ENCODE peak calls at places on chromosomes 7 and 10, in ten cellular contexts. I is astrocyte of the spinal cord; L is AG09319; Z is effector CD4-positive, alpha-beta T cell; G is IMR-90; N is activated CD4-positive, alpha-beta T cell treated with anti-CD3 and anti-CD28 coated beads, Interleukin-2, amount 10 ng/mL, durations not matched to agents 7 days and 5 days; U is amniotic stem cell; F is occipital lobe; R is cardiac fibroblast; D is foreskin fibroblast. Y is an unnamed sample.

GRCh38 chr7:108340856-108341411 is 115.3 kb downstream of the NRCAM start:
- DNase-seq in R (no peak), F (no peak), U (no peak), Z (no peak), L (no peak), N (no peak), D (no peak), I (no peak), G (no peak), Y (no peak)

GRCh38 chr10:11819027-11819426 is 4.1 kb upstream of the PROSER2 start:
- DNase-seq in G (no peak), I (no peak), R (no peak), Z (no peak), D (no peak), L (no peak), F (no peak), N (no peak), U (no peak), Y (no peak)

GRCh38 chr10:102660891-102661613 is 16.8 kb downstream of the TRIM8 start:
- DNase-seq in F (peak), G (peak), L (peak), U (no peak), R (peak), I (peak), Z (no peak), D (peak), N (peak), Y (peak)

GRCh38 chr7:70694909-70695803 is 436.8 kb upstream of the GALNT17 start:
- DNase-seq in D (peak), Z (no peak), N (no peak), F (no peak), R (peak), L (no peak), G (peak), I (peak), U (no peak), Y (peak)

GRCh38 chr7:88668591-88668990 is 90.9 kb upstream of the ZNF804B start:
- DNase-seq in Z (no peak), G (no peak), L (no peak), U (no peak), D (no peak), R (no peak), I (no peak), F (no peak), N (no peak), Y (no peak)

GRCh38 chr7:100003711-100004661 is 11.4 kb upstream of the ZKSCAN1 start:
- DNase-seq in D (no peak), G (no peak), R (no peak), Z (no peak), U (no peak), F (peak), L (no peak), I (no peak), N (no peak), Y (no peak)

GRCh38 chr7:46759711-46760480 is 822.0 kb downstream of the TNS3 start:
- DNase-seq in D (peak), I (peak), F (no peak), N (no peak), L (peak), Z (no peak), U (no peak), G (peak), R (peak), Y (peak)

GRCh38 chr7:157136372-157136771 is 2.4 kb upstream of the UBE3C start:
- DNase-seq in G (peak), I (peak), L (peak), R (peak), D (peak), N (no peak), Z (no peak), F (no peak), U (peak), Y (peak)

GRCh38 chr10:78433722-78434535 is 400.3 kb downstream of the RPS24 start:
- DNase-seq in D (no peak), G (no peak), U (no peak), L (no peak), F (no peak), Z (no peak), R (no peak), N (no peak), I (no peak), Y (no peak)

GRCh38 chr7:31336202-31337035 is 4.1 kb downstream of the NEUROD6 start:
- DNase-seq in F (no peak), G (no peak), R (no peak), L (no peak), N (no peak), I (no peak), U (no peak), D (no peak), Z (no peak), Y (no peak)

GRCh38 chr7:91537260-91538152 is 273.3 kb downstream of the FZD1 start:
- DNase-seq in N (no peak), U (no peak), G (no peak), F (no peak), R (no peak), I (no peak), Z (no peak), D (no peak), L (no peak), Y (no peak)

GRCh38 chr10:130409346-130409745 is 273.2 kb downstream of the GLRX3 start:
- DNase-seq in U (no peak), N (no peak), L (no peak), Z (no peak), I (no peak), R (no peak), F (no peak), D (no peak), G (no peak), Y (no peak)

GRCh38 chr10:69102429-69102828 is 14.5 kb downstream of the SRGN start:
- DNase-seq in Z (no peak), G (no peak), D (no peak), U (no peak), N (no peak), R (no peak), I (no peak), F (no peak), L (no peak), Y (no peak)

GRCh38 chr7:140654661-140655060 is 14.0 kb upstream of the DENND2A start:
- DNase-seq in D (no peak), F (no peak), I (no peak), G (no peak), Z (no peak), N (no peak), R (no peak), U (no peak), L (no peak), Y (no peak)

GRCh38 chr7:332646-333398 is 42.9 kb downstream of the FOXL3 start:
- DNase-seq in Z (peak), F (peak), D (peak), U (no peak), I (peak), R (peak), G (peak), L (no peak), N (peak), Y (no peak)

GRCh38 chr10:123154943-123155505 is 822 bp downstream of the BUB3 start:
- DNase-seq in R (peak), D (peak), F (no peak), N (no peak), I (peak), U (no peak), Z (no peak), L (no peak), G (peak), Y (peak)

GRCh38 chr10:73246783-73247508 is at the start of gene DNAJC9:
- DNase-seq in N (peak), U (peak), Z (peak), F (peak), R (peak), D (peak), I (peak), G (peak), L (peak), Y (peak)

GRCh38 chr10:103612462-103613365 is 119.2 kb downstream of the NEURL1 start:
- DNase-seq in L (no peak), Z (no peak), G (peak), N (no peak), R (peak), U (peak), I (peak), F (peak), D (peak), Y (peak)

GRCh38 chr7:83161851-83162401 is 758 bp downstream of the PCLO start:
- DNase-seq in L (no peak), D (peak), R (no peak), I (no peak), N (no peak), Z (no peak), G (no peak), F (no peak), U (no peak), Y (no peak)

GRCh38 chr10:4243651-4244050 is 458.6 kb upstream of the KLF6 start:
- DNase-seq in N (no peak), D (peak), I (peak), L (peak), U (peak), F (no peak), R (peak), G (peak), Z (no peak), Y (peak)

GRCh38 chr7:151756076-151756731 is 120.7 kb downstream of the PRKAG2 start:
- DNase-seq in F (no peak), Z (peak), U (no peak), N (peak), I (no peak), R (peak), D (peak), G (peak), L (no peak), Y (no peak)

GRCh38 chr10:32379314-32379949 is 32.5 kb upstream of the EPC1 start:
- DNase-seq in F (no peak), U (peak), N (peak), L (peak), D (peak), Z (peak), R (peak), I (peak), G (peak), Y (peak)

GRCh38 chr7:114405427-114405826 is 9.2 kb upstream of the FOXP2 start:
- DNase-seq in D (peak), L (no peak), Z (no peak), F (no peak), R (peak), N (no peak), I (peak), U (no peak), G (no peak), Y (peak)

GRCh38 chr7:146510088-146510680 is 393.6 kb downstream of the CNTNAP2 start:
- DNase-seq in G (no peak), R (no peak), F (no peak), L (no peak), I (no peak), U (no peak), Z (no peak), N (no peak), D (no peak), Y (no peak)

GRCh38 chr10:110648743-110649651 is 4.9 kb downstream of the RBM20 start:
- DNase-seq in F (no peak), L (no peak), D (peak), I (no peak), N (no peak), Z (no peak), G (peak), R (no peak), U (no peak), Y (no peak)

GRCh38 chr10:18044976-18045720 is 93.4 kb downstream of the SLC39A12 start:
- DNase-seq in R (peak), L (no peak), U (peak), G (peak), D (peak), F (no peak), Z (no peak), I (peak), N (no peak), Y (peak)

GRCh38 chr10:90890347-90890746 is 18.6 kb downstream of the RPP30 start:
- DNase-seq in F (no peak), U (no peak), G (peak), R (no peak), Z (no peak), I (no peak), D (no peak), N (no peak), L (no peak), Y (no peak)

GRCh38 chr10:9545073-9545472 is 1472.6 kb upstream of the CELF2 start:
- DNase-seq in Z (no peak), D (no peak), I (no peak), U (no peak), L (no peak), N (no peak), R (no peak), F (no peak), G (no peak), Y (no peak)

GRCh38 chr7:130272456-130273080 is 5.9 kb downstream of the CPA2 start:
- DNase-seq in N (no peak), U (no peak), I (no peak), L (no peak), D (no peak), F (no peak), Z (no peak), G (no peak), R (no peak), Y (no peak)